ENCODE peak calls at places on chromosome 4, in four cellular contexts. I is esophagus muscularis mucosa, O is OCI-LY7, A is pancreas. E is an unnamed sample.

GRCh38 chr4:145293658-145294057 is 113.3 kb upstream of the OTUD4 start:
- DNase-seq in O (no peak), I (no peak), A (no peak), E (no peak)

GRCh38 chr4:40547446-40548132 is 82.1 kb downstream of the RBM47 start:
- DNase-seq in O (no peak), A (no peak), I (no peak), E (no peak)

GRCh38 chr4:141642711-141643110 is 6.3 kb downstream of the IL15 start:
- DNase-seq in A (no peak), O (no peak), I (no peak), E (no peak)

GRCh38 chr4:136713140-136713539 is 819.2 kb downstream of the PCDH18 start:
- DNase-seq in O (no peak), I (no peak), A (no peak), E (no peak)

GRCh38 chr4:81227138-81227537 is 12.1 kb upstream of the PRKG2 start:
- DNase-seq in O (no peak), I (no peak), A (no peak), E (no peak)

GRCh38 chr4:102735578-102735977 is 25.2 kb downstream of the MANBA start:
- DNase-seq in A (no peak), O (no peak), I (no peak), E (no peak)

GRCh38 chr4:99630857-99631256 is 26.8 kb downstream of the C4orf54 start:
- DNase-seq in A (no peak), I (no peak), O (no peak), E (no peak)

GRCh38 chr4:105227054-105227453 is 80.4 kb downstream of the TET2 start:
- DNase-seq in I (no peak), A (no peak), O (no peak), E (no peak)

GRCh38 chr4:21765810-21766407 is 182.7 kb downstream of the KCNIP4 start:
- DNase-seq in I (no peak), O (peak), A (no peak), E (no peak)

GRCh38 chr4:76624271-76624681 is 189.2 kb downstream of the SHROOM3 start:
- DNase-seq in I (no peak), A (no peak), O (no peak), E (no peak)

GRCh38 chr4:118816538-118817177 is 19.3 kb downstream of the SEC24D start:
- DNase-seq in I (no peak), O (no peak), A (no peak), E (no peak)

GRCh38 chr4:87180767-87181166 is 39.7 kb downstream of the KLHL8 start:
- DNase-seq in O (no peak), I (no peak), A (no peak), E (no peak)

GRCh38 chr4:81664079-81664478 is 192.4 kb upstream of the RASGEF1B start:
- DNase-seq in I (no peak), A (no peak), O (no peak), E (no peak)

GRCh38 chr4:174084542-174084941 is 198.9 kb downstream of the FBXO8 start:
- DNase-seq in I (no peak), A (no peak), O (no peak), E (no peak)

GRCh38 chr4:173469622-173470021 is 60.4 kb downstream of the HAND2 start:
- DNase-seq in O (no peak), I (no peak), A (no peak), E (no peak)

GRCh38 chr4:138650917-138651564 is 364.5 kb upstream of the NOCT start:
- DNase-seq in I (peak), O (no peak), A (no peak), E (no peak)

GRCh38 chr4:153013202-153013988 is 77.3 kb downstream of the FHDC1 start:
- DNase-seq in A (no peak), O (no peak), I (no peak), E (peak)

GRCh38 chr4:8727546-8728510 is 135.3 kb downstream of the CPZ start:
- DNase-seq in O (peak), I (peak), A (peak), E (peak)

GRCh38 chr4:38949416-38950051 is 81.9 kb downstream of the FAM114A1 start:
- DNase-seq in A (no peak), I (no peak), O (peak), E (no peak)

GRCh38 chr4:7210818-7211217 is 18.5 kb downstream of the SORCS2 start:
- DNase-seq in A (no peak), O (no peak), I (no peak), E (no peak)

GRCh38 chr4:151266542-151266941 is 10.4 kb upstream of the PRSS48 start:
- DNase-seq in I (no peak), O (no peak), A (no peak), E (no peak)

GRCh38 chr4:118981839-118982381 is 93.3 kb downstream of the SYNPO2 start:
- DNase-seq in O (peak), I (no peak), A (no peak), E (peak)

GRCh38 chr4:87849612-87850011 is 16.8 kb downstream of the MEPE start:
- DNase-seq in I (no peak), O (no peak), A (no peak), E (no peak)

GRCh38 chr4:88613417-88613875 is 21.2 kb downstream of the HERC3 start:
- DNase-seq in I (no peak), O (peak), A (no peak), E (no peak)

GRCh38 chr4:139656614-139657486 is 8.8 kb upstream of the MGST2 start:
- DNase-seq in A (no peak), O (peak), I (no peak), E (peak)

GRCh38 chr4:177446571-177446970 is 4.3 kb upstream of the AGA start:
- DNase-seq in O (no peak), I (no peak), A (no peak), E (no peak)

GRCh38 chr4:54228064-54228527 is 997 bp upstream of the PDGFRA start:
- DNase-seq in O (no peak), I (peak), A (peak), E (no peak)

GRCh38 chr4:105191621-105192210 is 45.0 kb downstream of the TET2 start:
- DNase-seq in I (no peak), A (no peak), O (no peak), E (no peak)

GRCh38 chr4:24382381-24382780 is 202.0 kb downstream of the DHX15 start:
- DNase-seq in A (no peak), O (no peak), I (no peak), E (no peak)

DNA sequence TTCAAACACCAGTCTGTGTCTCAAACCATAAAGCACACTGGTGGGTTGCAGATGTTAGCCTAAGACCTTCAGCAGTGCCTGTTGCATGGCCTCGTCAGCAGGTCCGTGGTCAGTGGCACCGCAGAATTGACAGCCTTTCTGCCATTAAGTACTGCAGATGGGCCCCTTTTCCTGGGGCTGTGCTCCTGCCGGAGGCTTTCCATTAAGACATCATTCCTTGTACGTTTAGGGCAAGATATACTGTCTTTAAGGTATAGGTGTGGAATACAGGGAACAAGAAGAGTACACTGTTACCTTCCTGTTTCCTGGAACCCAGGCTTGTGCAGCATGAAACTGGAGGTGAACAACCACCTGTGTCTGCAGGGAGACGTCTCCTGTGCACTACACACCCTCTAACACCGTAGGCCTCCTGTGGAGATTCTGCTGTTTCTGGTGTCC is 67.9 kb upstream of the WDR1 start:
- DNase-seq in A (no peak), I (no peak), O (no peak), E (no peak)
- H3K27ac ChIP-seq in A (no peak), I (no peak), O (no peak), E (no peak)

DNA sequence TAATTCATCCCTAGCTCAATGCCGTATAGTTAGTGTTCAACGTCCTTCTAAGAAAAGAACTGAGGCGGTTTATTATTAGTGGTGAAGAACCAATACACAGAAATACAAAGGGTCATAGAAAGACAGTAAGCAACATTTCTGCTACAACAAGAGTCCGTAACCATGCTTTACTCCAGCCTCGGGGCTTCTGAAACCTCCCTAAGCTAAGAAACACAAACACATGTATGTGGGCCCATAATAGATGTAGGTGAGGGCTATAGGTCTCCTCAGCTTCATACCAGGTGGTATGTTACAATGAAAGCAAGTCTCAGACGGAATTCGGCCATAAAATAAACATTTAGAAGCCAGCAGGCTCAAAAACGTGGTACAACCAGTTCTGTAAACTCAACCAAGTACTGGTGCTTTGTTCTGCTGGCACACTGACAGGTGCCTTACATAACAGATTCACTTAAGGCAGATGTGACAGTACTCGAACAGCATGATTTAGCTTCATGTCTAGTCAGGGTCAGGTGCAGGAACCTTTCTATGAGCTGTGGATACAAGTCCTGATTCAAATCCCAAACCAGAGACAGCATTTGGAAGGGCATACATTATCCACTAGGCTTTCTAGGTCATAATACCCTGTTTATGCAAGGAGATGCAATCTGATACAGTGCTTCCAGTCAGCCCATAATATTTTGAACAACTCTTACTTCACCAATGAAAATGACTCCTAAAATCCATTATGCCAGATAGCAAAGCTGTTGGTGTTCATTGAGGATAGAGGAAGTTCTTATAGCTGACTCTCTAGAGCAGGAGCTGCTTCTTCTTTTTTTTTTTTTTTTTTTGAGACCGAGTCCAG is 113.7 kb upstream of the ENPP6 start:
- DNase-seq in I (no peak), A (no peak), O (peak), E (no peak)
- H3K4me3 ChIP-seq in I (peak), A (no peak), O (peak), E (no peak)

GRCh38 chr4:184960505-184960971 is 57.8 kb upstream of the HELT start:
- DNase-seq in A (no peak), O (no peak), I (no peak), E (no peak)
- H3K27ac ChIP-seq in A (no peak), O (no peak), I (no peak), E (no peak)

GRCh38 chr4:132344924-132345828 is 803.9 kb upstream of the PCDH10 start:
- DNase-seq in O (no peak), A (no peak), I (no peak), E (no peak)

GRCh38 chr4:132346016-132346415 is 803.1 kb upstream of the PCDH10 start:
- DNase-seq in A (no peak), O (no peak), I (no peak), E (no peak)
- H3K4me3 ChIP-seq in A (no peak), O (no peak), I (no peak), E (no peak)

DNA sequence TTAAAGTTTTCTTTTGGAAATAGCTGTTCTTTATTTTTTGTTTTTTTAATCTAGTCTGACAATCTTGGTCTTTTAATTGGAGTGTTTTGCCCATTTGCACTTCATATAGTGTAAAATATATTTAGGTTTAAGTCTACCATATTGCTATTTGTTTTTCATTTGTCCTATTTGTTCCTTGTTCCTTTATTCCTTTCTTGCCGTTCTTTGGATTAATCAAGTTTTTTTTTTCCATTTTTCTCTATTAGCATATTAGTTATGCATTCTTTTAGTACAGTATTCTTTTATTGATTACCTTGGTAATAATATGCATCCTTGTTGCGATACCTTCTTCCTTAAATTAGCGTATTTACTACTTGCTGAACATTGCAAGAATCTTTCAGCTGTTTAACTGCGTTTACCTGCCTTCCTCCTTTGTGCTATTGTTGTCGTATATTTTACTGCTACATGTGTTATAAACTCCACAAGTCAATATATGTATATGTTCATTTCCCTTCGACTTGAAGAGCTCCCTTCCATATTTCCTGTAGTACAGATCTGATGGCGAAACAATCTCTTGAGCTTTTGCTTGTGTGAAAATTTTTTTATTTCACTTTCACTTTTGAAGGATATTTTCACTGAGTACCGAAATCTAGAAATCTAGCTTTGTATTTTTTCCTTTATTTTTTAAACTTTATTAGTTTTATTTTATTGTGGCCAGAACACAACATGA is 23.9 kb upstream of the RNF212 start:
- DNase-seq in O (no peak), A (no peak), I (no peak), E (no peak)
- H3K27ac ChIP-seq in O (no peak), A (no peak), I (no peak), E (no peak)

DNA sequence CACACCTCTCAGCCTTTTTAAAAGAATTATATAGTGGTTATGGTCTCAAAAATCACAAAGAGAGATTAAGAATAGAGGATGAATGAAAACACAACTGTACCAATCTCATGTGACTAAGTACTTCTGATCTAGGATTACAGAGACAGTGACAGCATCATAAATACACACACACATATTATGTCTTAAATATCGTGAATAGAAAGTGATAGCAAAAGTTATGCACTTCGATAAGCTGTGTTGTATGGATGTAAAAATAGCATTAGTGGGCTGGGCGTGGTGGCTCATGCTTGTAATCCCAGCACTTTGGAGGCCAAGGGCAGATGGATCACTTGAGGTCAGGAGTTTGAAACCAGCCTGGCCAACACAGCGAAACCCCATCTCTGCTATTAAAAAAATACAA is 25.0 kb downstream of the GYPA start:
- DNase-seq in A (no peak), O (no peak), I (no peak), E (no peak)
- H3K4me3 ChIP-seq in A (no peak), O (no peak), I (no peak), E (no peak)